ENCODE peak calls at places on chromosomes 12 and 14, in eight cellular contexts. A is lung; Y is NCI-H1694 treated with DMSO at 0.1 percent for 48 hours; I is stimulated activated CD8-positive, alpha-beta memory T cell treated with anti-CD3 and anti-CD28 coated beads, Interleukin-7, amount 100 ng/mL, for 1 hour; U is PC-3; G is Caki2; D is effector CD4-positive, alpha-beta T cell; T is C1 segment of cervical spinal cord. V is an unnamed sample.

GRCh38 chr12:16324300-16324699 is 23.1 kb upstream of the MGST1 start:
- DNase-seq in I (no peak), A (no peak), T (no peak), Y (no peak), U (no peak), D (no peak), G (no peak), V (no peak)

GRCh38 chr12:63047146-63047545 is 103.9 kb downstream of the AVPR1A start:
- DNase-seq in T (no peak), A (no peak), G (no peak), I (no peak), Y (no peak), D (no peak), U (no peak), V (no peak)

GRCh38 chr14:29745863-29746262 is 181.8 kb downstream of the PRKD1 start:
- DNase-seq in A (no peak), Y (no peak), T (no peak), G (no peak), U (no peak), D (no peak), I (no peak), V (no peak)

GRCh38 chr14:101628471-101628966 is 67.2 kb downstream of the DIO3 start:
- DNase-seq in Y (peak), I (peak), T (peak), U (peak), A (peak), D (peak), G (peak), V (peak)

GRCh38 chr12:49907352-49907751 is 3.7 kb upstream of the FAIM2 start:
- DNase-seq in D (no peak), A (no peak), G (no peak), Y (no peak), T (no peak), U (no peak), I (no peak), V (no peak)

GRCh38 chr12:18158774-18159557 is 69.0 kb upstream of the RERGL start:
- DNase-seq in I (no peak), G (no peak), A (no peak), Y (peak), U (peak), D (peak), T (no peak), V (peak)

GRCh38 chr14:69985456-69985855 is 106.2 kb downstream of the SMOC1 start:
- DNase-seq in T (no peak), U (no peak), Y (no peak), D (no peak), G (no peak), A (no peak), I (no peak), V (no peak)

GRCh38 chr12:94779520-94779919 is 129.2 kb upstream of the TMCC3 start:
- DNase-seq in D (no peak), I (no peak), T (no peak), U (no peak), Y (no peak), A (no peak), G (peak), V (peak)

GRCh38 chr14:71175491-71175890 is 268.2 kb downstream of the PCNX1 start:
- DNase-seq in I (no peak), U (peak), G (no peak), A (no peak), T (no peak), D (no peak), Y (no peak), V (peak)

GRCh38 chr12:269216-269615 is 6.6 kb upstream of the SLC6A13 start:
- DNase-seq in T (no peak), I (no peak), D (no peak), U (no peak), Y (no peak), G (no peak), A (no peak), V (no peak)

GRCh38 chr12:79409562-79409961 is 281.2 kb downstream of the PAWR start:
- DNase-seq in D (no peak), T (no peak), U (peak), G (no peak), Y (no peak), I (no peak), A (no peak), V (peak)

GRCh38 chr12:6917491-6918231 is 3.3 kb downstream of the ENO2 start:
- DNase-seq in U (no peak), T (no peak), G (no peak), I (no peak), Y (no peak), D (no peak), A (no peak), V (no peak)

GRCh38 chr14:32607399-32607798 is 278.3 kb downstream of the AKAP6 start:
- DNase-seq in U (no peak), Y (no peak), A (no peak), G (no peak), D (no peak), T (no peak), I (no peak), V (no peak)